ENCODE peak calls at places on chromosomes 16 and 17, in eight cellular contexts. F, O, T, B, S, D, V and A are unnamed samples.

GRCh38 chr16:86740817-86741799 is 162.8 kb downstream of the FOXL1 start:
- DNase-seq in F (no peak), O (peak; percentile 75), T (peak; percentile 65), B (no peak), S (peak; percentile 66), D (peak; percentile 78), V (no peak), A (no peak)

GRCh38 chr17:8956521-8956920 is 9.0 kb downstream of the PIK3R5 start:
- DNase-seq in F (no peak), O (no peak), T (no peak), B (no peak), S (no peak), D (no peak), V (no peak), A (no peak)

GRCh38 chr17:19426631-19427030 is 15.6 kb downstream of the RNF112 start:
- DNase-seq in F (no peak), O (no peak), T (no peak), B (no peak), S (no peak), D (no peak), V (no peak), A (no peak)

GRCh38 chr16:11580451-11581086 is 6.2 kb downstream of the LITAF start:
- DNase-seq in F (no peak), O (no peak), T (no peak), B (no peak), S (peak; percentile 8), D (no peak), V (no peak), A (no peak)

GRCh38 chr16:31202402-31203385 is at the start of gene PYCARD:
- DNase-seq in F (peak; percentile 51), O (peak; percentile 73), T (no peak), B (peak; percentile 60), S (peak; percentile 74), D (peak; percentile 50), V (no peak), A (peak; percentile 37)

GRCh38 chr17:29574732-29575510 is 6.4 kb downstream of the TP53I13 start:
- DNase-seq in F (no peak), O (peak; percentile 15), T (no peak), B (no peak), S (peak; percentile 59), D (no peak), V (no peak), A (no peak)

GRCh38 chr17:48551206-48551597 is 6.3 kb upstream of the HOXB2 start:
- DNase-seq in F (no peak), O (no peak), T (no peak), B (no peak), S (no peak), D (no peak), V (no peak), A (no peak)

GRCh38 chr16:52389045-52389444 is 157.9 kb downstream of the TOX3 start:
- DNase-seq in F (no peak), O (no peak), T (no peak), B (no peak), S (no peak), D (no peak), V (no peak), A (no peak)

GRCh38 chr16:11402745-11403533 is 57.7 kb downstream of the RMI2 start:
- DNase-seq in F (no peak), O (no peak), T (no peak), B (no peak), S (no peak), D (no peak), V (no peak), A (no peak)

GRCh38 chr16:46949216-46949892 is 24.1 kb downstream of the DNAJA2 start:
- DNase-seq in F (no peak), O (no peak), T (no peak), B (no peak), S (no peak), D (no peak), V (no peak), A (peak; percentile 19)

GRCh38 chr17:5122586-5123342 is 6.9 kb downstream of the USP6 start:
- DNase-seq in F (peak; percentile 9), O (peak; percentile 16), T (no peak), B (peak; percentile 67), S (peak; percentile 72), D (no peak), V (peak; percentile 77), A (no peak)

DNA sequence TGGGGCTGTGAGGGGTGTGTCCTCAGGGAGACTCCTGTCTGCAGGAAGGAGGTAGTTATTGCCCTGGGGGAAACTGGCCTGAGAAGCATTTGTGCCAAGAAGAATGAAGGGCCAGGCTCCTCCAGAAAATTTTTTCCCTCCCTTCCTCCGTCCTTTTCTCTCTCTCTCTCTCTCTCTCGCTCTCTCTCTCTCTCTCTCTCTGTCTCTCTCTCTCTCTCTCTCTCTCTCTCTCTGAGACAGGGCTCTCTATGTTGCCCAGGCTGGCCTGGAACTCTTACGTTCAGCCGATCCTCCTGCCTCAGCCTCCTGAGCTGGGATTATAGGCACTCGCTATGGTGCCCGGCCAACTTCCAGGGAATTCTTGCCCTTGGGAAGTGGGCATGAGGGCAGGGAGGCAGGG is 11.5 kb downstream of the CD300E start:
- DNase-seq in F (no peak), O (no peak), T (no peak), B (no peak), S (no peak), D (no peak), V (no peak), A (no peak)
- H3K4me3 ChIP-seq in F (no peak overlapping the region), O (no peak overlapping the region), T (no peak overlapping the region), B (no peak overlapping the region), S (no peak overlapping the region), D (no peak overlapping the region), V (no peak overlapping the region), A (no peak overlapping the region)

GRCh38 chr17:81301195-81302144 is 6.4 kb upstream of the SLC38A10 start:
- DNase-seq in F (no peak), O (no peak), T (no peak), B (no peak), S (no peak), D (no peak), V (no peak), A (no peak)

GRCh38 chr17:81300586-81301155 is 5.6 kb upstream of the SLC38A10 start:
- DNase-seq in F (no peak), O (no peak), T (no peak), B (no peak), S (no peak), D (no peak), V (no peak), A (no peak)

GRCh38 chr17:81298325-81298990 is 3.4 kb upstream of the SLC38A10 start:
- DNase-seq in F (no peak), O (no peak), T (no peak), B (no peak), S (no peak), D (no peak), V (no peak), A (no peak)

GRCh38 chr17:81299846-81300585 is 4.9 kb upstream of the SLC38A10 start:
- DNase-seq in F (no peak), O (no peak), T (no peak), B (no peak), S (no peak), D (no peak), V (no peak), A (no peak)

GRCh38 chr17:81298991-81299733 is 4.1 kb upstream of the SLC38A10 start:
- DNase-seq in F (no peak), O (no peak), T (no peak), B (no peak), S (no peak), D (no peak), V (no peak), A (no peak)
- H3K4me1 ChIP-seq in F (peaks cover 15% of the 10 kb centered on the region), O (peaks cover 28% of the 10 kb centered on the region), T (peaks cover 5% of the 10 kb centered on the region), B (peaks cover 8% of the 10 kb centered on the region), S (peaks cover 16% of the 10 kb centered on the region), D (peaks cover 24% of the 10 kb centered on the region), V (peaks cover 17% of the 10 kb centered on the region), A (peaks cover 15% of the 10 kb centered on the region)

DNA sequence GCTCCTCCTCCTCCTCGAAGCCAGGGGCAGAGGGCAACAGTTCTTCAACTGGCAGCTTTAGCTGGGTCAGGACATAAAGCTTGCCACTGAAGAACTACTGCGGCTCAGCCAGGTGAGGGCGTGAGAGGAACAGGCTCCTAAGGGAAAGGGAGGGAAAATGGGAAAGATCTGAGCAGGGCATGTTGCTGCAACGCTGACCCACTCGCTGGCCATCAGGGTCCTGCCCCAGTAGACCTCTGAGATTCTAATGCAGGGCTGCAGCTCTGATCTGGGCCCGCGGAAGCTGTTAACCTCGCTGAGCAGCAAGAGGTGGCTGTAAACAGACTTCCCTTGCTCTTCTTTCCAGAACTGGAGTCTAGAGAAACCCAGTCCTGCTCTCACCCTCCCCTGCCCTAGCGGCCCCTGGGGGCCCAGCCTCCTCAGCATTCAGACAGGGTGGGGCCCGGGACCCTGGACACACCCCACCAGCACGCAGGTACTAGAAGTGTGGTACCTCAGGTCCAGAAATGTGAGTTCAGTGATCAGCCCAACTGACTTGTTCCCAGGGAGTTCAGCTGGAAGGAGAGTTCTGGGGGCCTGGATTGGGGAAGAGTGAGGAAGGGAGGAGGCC is 3.8 kb upstream of the TLCD2 start:
- DNase-seq in F (no peak), O (no peak), T (no peak), B (peak; percentile 62), S (peak; percentile 62), D (no peak), V (peak; percentile 85), A (no peak)
- H3K4me3 ChIP-seq in F (no peak overlapping the region), O (peak overlapping the region; percentile 91), T (peak overlapping the region; percentile 99), B (peak overlapping the region; percentile 95), S (peak overlapping the region; percentile 97), D (peak overlapping the region; percentile 90), V (peak overlapping the region; percentile 100), A (no peak overlapping the region)

GRCh38 chr17:10127819-10128375 is 70.5 kb downstream of the GAS7 start:
- DNase-seq in F (no peak), O (peak; percentile 82), T (peak; percentile 28), B (no peak), S (peak; percentile 94), D (peak; percentile 82), V (no peak), A (no peak)

GRCh38 chr17:10121971-10122707 is 76.3 kb downstream of the GAS7 start:
- DNase-seq in F (peak; percentile 29), O (no peak), T (no peak), B (no peak), S (peak; percentile 68), D (no peak), V (no peak), A (no peak)

GRCh38 chr17:10126554-10127493 is 71.6 kb downstream of the GAS7 start:
- DNase-seq in F (no peak), O (no peak), T (no peak), B (peak; percentile 63), S (peak; percentile 68), D (no peak), V (no peak), A (no peak)

GRCh38 chr17:10123093-10123492 is 75.3 kb downstream of the GAS7 start:
- DNase-seq in F (no peak), O (no peak), T (no peak), B (no peak), S (no peak), D (no peak), V (no peak), A (no peak)

GRCh38 chr17:10125761-10126553 is 72.4 kb downstream of the GAS7 start:
- DNase-seq in F (no peak), O (no peak), T (no peak), B (no peak), S (no peak), D (no peak), V (no peak), A (no peak)
- H3K4me1 ChIP-seq in F (peaks cover 24% of the 10 kb centered on the region), O (peaks cover 38% of the 10 kb centered on the region), T (no peaks in the 10 kb centered on the region), B (no peaks in the 10 kb centered on the region), S (peaks cover 3% of the 10 kb centered on the region), D (peaks cover 53% of the 10 kb centered on the region), V (peaks cover 74% of the 10 kb centered on the region), A (peaks cover 9% of the 10 kb centered on the region)

DNA sequence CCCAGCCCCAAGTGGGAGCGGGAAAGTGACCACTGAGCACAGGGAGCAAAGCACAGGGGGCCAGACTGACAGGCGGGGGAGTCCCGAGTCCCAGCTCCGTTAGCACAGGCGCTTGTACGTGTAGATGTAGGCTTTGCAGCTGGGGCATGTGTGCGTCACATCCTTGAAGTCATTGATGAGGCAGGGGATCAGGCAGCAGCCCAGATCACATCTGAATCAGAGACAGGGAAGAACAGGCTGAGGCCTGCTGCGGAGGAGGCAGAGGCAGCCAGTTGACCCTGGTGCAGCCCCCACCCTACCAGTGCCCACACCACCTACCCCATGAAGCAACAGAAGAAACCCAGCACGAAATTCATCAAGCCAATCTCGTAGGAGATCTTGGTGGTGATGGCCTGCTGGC is 26.1 kb downstream of the CDIP1 start:
- DNase-seq in F (no peak), O (no peak), T (no peak), B (no peak), S (no peak), D (no peak), V (no peak), A (no peak)
- H3K4me3 ChIP-seq in F (no peak overlapping the region), O (no peak overlapping the region), T (no peak overlapping the region), B (no peak overlapping the region), S (no peak overlapping the region), D (no peak overlapping the region), V (no peak overlapping the region), A (no peak overlapping the region)